ENCODE peak calls at places on chromosomes 13 and 19, in eight cellular contexts. V, Z, R, C, H, E, K and T are unnamed samples.

GRCh38 chr19:53624776-53625540 is 6.8 kb upstream of the DPRX start:
- DNase-seq in V (no peak), Z (no peak), R (no peak), C (no peak), H (no peak), E (no peak), K (no peak), T (no peak)

GRCh38 chr19:1061987-1062386 is 5.0 kb upstream of the ARHGAP45 start:
- DNase-seq in V (no peak), Z (no peak), R (no peak), C (no peak), H (peak; percentile 74), E (no peak), K (no peak), T (no peak)

GRCh38 chr19:13574933-13575332 is 68.7 kb upstream of the CACNA1A start:
- DNase-seq in V (no peak), Z (no peak), R (peak; percentile 50), C (no peak), H (no peak), E (no peak), K (peak; percentile 35), T (no peak)

GRCh38 chr13:43023244-43023931 is at the start of gene DNAJC15:
- DNase-seq in V (peak; percentile 78), Z (no peak), R (peak; percentile 86), C (peak; percentile 46), H (peak; percentile 91), E (peak; percentile 68), K (peak; percentile 84), T (peak; percentile 56)

GRCh38 chr13:84821261-84821660 is 939.0 kb upstream of the SLITRK1 start:
- DNase-seq in V (no peak), Z (no peak), R (no peak), C (no peak), H (no peak), E (no peak), K (no peak), T (no peak)

GRCh38 chr13:46951516-46951915 is 54.7 kb upstream of the HTR2A start:
- DNase-seq in V (no peak), Z (peak; percentile 95), R (no peak), C (no peak), H (no peak), E (no peak), K (no peak), T (no peak)

GRCh38 chr13:22112956-22113750 is 442.3 kb downstream of the FGF9 start:
- DNase-seq in V (no peak), Z (no peak), R (no peak), C (no peak), H (no peak), E (no peak), K (no peak), T (no peak)

GRCh38 chr19:13110099-13110610 is 6.4 kb downstream of the TRMT1 start:
- DNase-seq in V (no peak), Z (no peak), R (no peak), C (no peak), H (no peak), E (no peak), K (no peak), T (no peak)

GRCh38 chr13:98327326-98328314 is 150.6 kb upstream of the RNF113B start:
- DNase-seq in V (no peak), Z (no peak), R (peak; percentile 80), C (no peak), H (no peak), E (no peak), K (peak; percentile 51), T (no peak)

GRCh38 chr19:29170554-29170953 is 42.4 kb downstream of the UQCRFS1 start:
- DNase-seq in V (no peak), Z (no peak), R (no peak), C (no peak), H (no peak), E (no peak), K (no peak), T (no peak)

GRCh38 chr13:98854448-98854847 is 102.0 kb upstream of the SLC15A1 start:
- DNase-seq in V (no peak), Z (no peak), R (no peak), C (no peak), H (no peak), E (no peak), K (no peak), T (no peak)

GRCh38 chr19:2394669-2395292 is 32.6 kb downstream of the TIMM13 start:
- DNase-seq in V (no peak), Z (no peak), R (no peak), C (no peak), H (no peak), E (no peak), K (no peak), T (peak; percentile 48)

GRCh38 chr19:3420909-3421619 is 54.7 kb downstream of the NFIC start:
- DNase-seq in V (no peak), Z (no peak), R (no peak), C (no peak), H (no peak), E (no peak), K (no peak), T (no peak)

GRCh38 chr13:51643882-51644281 is 59.6 kb downstream of the WDFY2 start:
- DNase-seq in V (no peak), Z (peak; percentile 81), R (peak; percentile 95), C (no peak), H (no peak), E (no peak), K (peak; percentile 95), T (no peak)

GRCh38 chr13:101552797-101553196 is 100.3 kb downstream of the ITGBL1 start:
- DNase-seq in V (no peak), Z (peak; percentile 25), R (peak; percentile 86), C (no peak), H (no peak), E (no peak), K (peak; percentile 73), T (no peak)

GRCh38 chr13:37534181-37534580 is 64.4 kb downstream of the POSTN start:
- DNase-seq in V (no peak), Z (peak; percentile 24), R (peak; percentile 79), C (no peak), H (no peak), E (no peak), K (peak; percentile 93), T (no peak)

GRCh38 chr13:35984776-35985453 is 146.3 kb downstream of the DCLK1 start:
- DNase-seq in V (no peak), Z (no peak), R (no peak), C (no peak), H (no peak), E (no peak), K (no peak), T (no peak)

GRCh38 chr13:111115051-111115840 is at the start of gene ARHGEF7:
- DNase-seq in V (no peak), Z (no peak), R (no peak), C (no peak), H (peak; percentile 54), E (peak; percentile 45), K (no peak), T (no peak)
- H3K4me3 ChIP-seq in V (peak within 1 kb of the TSS; percentile 60), Z (peak within 1 kb of the TSS; percentile 42), R (peak within 1 kb of the TSS; percentile 61), C (peak within 1 kb of the TSS; percentile 47), H (peak within 1 kb of the TSS; percentile 33), E (peak within 1 kb of the TSS; percentile 51), K (peak within 1 kb of the TSS; percentile 51), T (peak within 1 kb of the TSS; percentile 57)

DNA sequence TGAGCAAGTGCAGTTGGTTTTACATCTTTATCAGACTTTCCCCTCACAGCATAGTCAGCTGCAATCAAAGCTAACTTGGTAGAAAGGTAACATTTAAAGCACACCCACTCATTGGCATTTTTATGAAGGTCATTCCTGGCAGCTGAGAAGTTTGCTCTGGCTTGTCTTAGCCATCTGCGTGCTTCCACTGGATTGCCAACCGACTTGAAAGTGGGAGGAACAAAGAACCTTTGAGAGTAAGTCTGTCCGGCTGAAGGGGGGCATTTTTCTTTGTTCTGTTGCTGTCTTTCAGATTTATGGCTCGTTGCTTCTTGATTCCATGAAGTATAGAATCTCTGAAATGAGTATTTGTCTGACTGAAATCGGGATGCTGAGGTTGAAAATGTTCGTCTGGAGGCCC is 103.1 kb downstream of the SACS start:
- DNase-seq in V (no peak), Z (peak; percentile 14), R (no peak), C (no peak), H (no peak), E (no peak), K (no peak), T (no peak)
- TF ChIP-seq CTCF in V (no peak), Z (no peak), R (no peak), C (no peak), H (no peak), E (no peak), K (no peak), T (no peak)

GRCh38 chr19:48897181-48897580 is 1.4 kb downstream of the TULP2 start:
- DNase-seq in V (no peak), Z (no peak), R (no peak), C (no peak), H (no peak), E (no peak), K (no peak), T (no peak)

GRCh38 chr19:48900477-48901452 is 653 bp downstream of the NUCB1 start:
- DNase-seq in V (no peak), Z (peak; percentile 34), R (peak; percentile 46), C (no peak), H (peak; percentile 79), E (no peak), K (peak; percentile 58), T (no peak)

GRCh38 chr19:48899781-48900476 is at the start of gene NUCB1:
- DNase-seq in V (peak; percentile 99), Z (peak; percentile 98), R (peak; percentile 98), C (peak; percentile 99), H (peak; percentile 99), E (peak; percentile 100), K (peak; percentile 99), T (peak; percentile 93)

GRCh38 chr19:48895226-48895625 is 3.3 kb downstream of the TULP2 start:
- DNase-seq in V (no peak), Z (no peak), R (no peak), C (no peak), H (no peak), E (no peak), K (no peak), T (no peak)

GRCh38 chr19:48896191-48896720 is 2.3 kb downstream of the TULP2 start:
- DNase-seq in V (no peak), Z (no peak), R (peak; percentile 33), C (peak; percentile 84), H (peak; percentile 84), E (peak; percentile 81), K (no peak), T (no peak)
- H3K4me3 ChIP-seq in V (peak overlapping the region; percentile 47), Z (no peak overlapping the region), R (peak overlapping the region; percentile 39), C (peak overlapping the region; percentile 42), H (no peak overlapping the region), E (peak overlapping the region; percentile 37), K (peak overlapping the region; percentile 22), T (peak overlapping the region; percentile 22)

DNA sequence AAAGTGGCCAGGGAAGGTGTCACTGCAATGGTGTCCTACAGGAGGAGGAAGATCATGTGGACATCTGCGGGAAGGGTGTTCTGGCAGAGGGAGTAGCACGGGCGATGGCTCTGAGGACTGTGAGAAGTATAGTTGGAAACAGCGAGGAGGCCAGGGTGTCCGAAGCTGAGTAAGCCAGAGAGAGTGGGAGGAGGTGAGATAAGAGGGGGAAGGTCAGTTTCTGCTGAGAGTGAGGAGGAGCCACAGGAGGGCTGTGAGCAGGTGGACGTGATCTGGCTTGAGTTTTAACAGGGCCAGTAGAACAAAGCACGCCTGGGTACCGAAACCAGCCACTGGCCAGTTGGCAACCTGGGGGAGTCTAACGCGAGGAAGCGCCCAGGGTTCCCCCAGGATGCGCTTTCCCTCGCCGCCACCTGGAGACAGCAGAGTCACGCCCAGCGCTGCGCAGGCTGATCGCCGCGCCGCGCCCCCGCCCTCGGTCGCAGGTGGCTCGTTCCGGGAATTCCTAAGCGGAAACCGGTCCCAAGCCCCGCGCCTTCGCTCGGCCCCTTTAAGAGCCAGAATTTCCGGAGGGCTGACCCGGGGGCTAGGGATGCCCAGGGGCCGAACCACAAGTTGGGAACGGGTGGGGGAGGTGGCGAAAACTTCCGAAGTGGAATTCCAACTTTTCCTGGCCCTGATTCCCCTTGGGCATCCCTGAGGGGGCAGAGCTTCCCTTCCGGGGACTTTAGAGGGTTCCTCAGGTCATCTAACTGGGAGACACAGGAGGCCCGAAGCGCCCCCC is 1.1 kb upstream of the LSR start:
- DNase-seq in V (peak; percentile 93), Z (peak; percentile 96), R (no peak), C (no peak), H (peak; percentile 96), E (no peak), K (no peak), T (peak; percentile 66)
- TF ChIP-seq CTCF in V (peak; percentile 46), Z (peak; percentile 78), R (no peak), C (no peak), H (no peak), E (peak; percentile 54), K (no peak), T (peak; percentile 75)